ENCODE peak calls at places on chromosomes 6 and 20, in four cellular contexts. One of them, this sample, is unnamed.

GRCh38 chr6:157840776-157841175 is 17.7 kb downstream of the SNX9 start:
- DNase-seq in A549: no peak
- DNase-seq in fibroblast of mammary gland: peak
- DNase-seq in IMR-90: peak
- DNase-seq in this sample: peak

GRCh38 chr6:128071212-128071611 is 170.4 kb upstream of the THEMIS start:
- DNase-seq in A549: no peak
- DNase-seq in fibroblast of mammary gland: no peak
- DNase-seq in IMR-90: no peak
- DNase-seq in this sample: no peak

GRCh38 chr6:108039681-108040080 is 34.9 kb downstream of the OSTM1 start:
- DNase-seq in A549: no peak
- DNase-seq in fibroblast of mammary gland: no peak
- DNase-seq in IMR-90: no peak
- DNase-seq in this sample: no peak

GRCh38 chr6:32941412-32941784 is 570 bp upstream of the HLA-DMB start:
- DNase-seq in A549: no peak
- DNase-seq in fibroblast of mammary gland: no peak
- DNase-seq in IMR-90: no peak
- DNase-seq in this sample: no peak

GRCh38 chr6:15194453-15194852 is 51.4 kb upstream of the JARID2 start:
- DNase-seq in A549: no peak
- DNase-seq in fibroblast of mammary gland: no peak
- DNase-seq in IMR-90: no peak
- DNase-seq in this sample: no peak

GRCh38 chr20:24608926-24609667 is 139.7 kb downstream of the SYNDIG1 start:
- DNase-seq in A549: no peak
- DNase-seq in fibroblast of mammary gland: peak
- DNase-seq in IMR-90: peak
- DNase-seq in this sample: no peak

GRCh38 chr20:43751167-43752050 is 24.6 kb upstream of the GTSF1L start:
- DNase-seq in A549: no peak
- DNase-seq in fibroblast of mammary gland: peak
- DNase-seq in IMR-90: peak
- DNase-seq in this sample: peak

GRCh38 chr6:7673063-7673536 is 52.8 kb upstream of the BMP6 start:
- DNase-seq in A549: no peak
- DNase-seq in fibroblast of mammary gland: peak
- DNase-seq in IMR-90: peak
- DNase-seq in this sample: no peak

GRCh38 chr6:22765015-22765414 is 195.6 kb downstream of the HDGFL1 start:
- DNase-seq in A549: no peak
- DNase-seq in fibroblast of mammary gland: peak
- DNase-seq in IMR-90: peak
- DNase-seq in this sample: peak

GRCh38 chr6:44309092-44309491 is 4.1 kb downstream of the AARS2 start:
- DNase-seq in A549: no peak
- DNase-seq in fibroblast of mammary gland: peak
- DNase-seq in IMR-90: peak
- DNase-seq in this sample: no peak

DNA sequence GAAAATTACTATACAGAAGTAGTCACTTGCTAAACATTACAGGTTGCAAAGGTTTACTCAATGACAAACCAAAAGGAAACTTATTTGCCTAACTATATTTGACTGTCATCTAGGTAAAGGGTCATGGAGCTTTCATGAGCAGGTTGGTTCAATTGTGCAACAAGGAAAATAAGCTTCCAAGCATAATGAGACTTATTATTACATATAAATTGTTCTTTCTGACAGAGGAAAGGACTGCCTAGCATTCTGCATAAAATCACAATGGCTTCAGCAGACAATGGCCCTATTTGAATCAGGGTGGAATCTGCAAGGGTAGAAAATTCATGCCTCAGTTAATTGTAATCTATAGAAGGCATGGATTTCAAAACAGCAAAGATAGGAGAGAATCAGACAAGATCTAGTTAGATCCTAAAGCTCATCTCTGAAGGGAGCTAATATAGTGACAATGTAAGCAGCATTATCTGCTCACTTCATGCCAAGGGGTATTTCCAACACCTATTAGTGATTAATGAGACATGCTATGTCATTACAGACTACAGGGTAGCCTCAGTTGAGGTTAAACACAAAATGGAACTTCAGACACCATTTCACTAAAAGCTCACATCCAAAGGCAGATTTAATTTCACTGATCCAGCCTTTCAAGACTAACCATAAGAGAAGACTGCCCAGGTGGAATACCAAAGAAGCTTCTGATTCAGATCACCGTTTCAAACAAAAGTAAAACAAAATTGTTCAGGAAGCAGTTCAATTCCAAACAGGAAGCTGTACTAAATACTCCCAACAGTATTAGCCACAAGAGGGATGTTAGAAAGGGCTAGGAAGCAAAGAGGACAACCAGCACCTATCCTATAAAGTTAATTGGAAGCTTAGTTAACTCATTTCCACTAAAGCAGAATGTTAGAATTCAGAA is 8.5 kb downstream of the STAU1 start:
- DNase-seq in A549: no peak
- DNase-seq in fibroblast of mammary gland: peak
- DNase-seq in IMR-90: no peak
- DNase-seq in this sample: no peak
- H3K4me3 ChIP-seq in A549: no peak
- H3K4me3 ChIP-seq in fibroblast of mammary gland: no peak
- H3K4me3 ChIP-seq in IMR-90: no peak
- H3K4me3 ChIP-seq in this sample: no peak

GRCh38 chr6:167501831-167502385 is 177.0 kb downstream of the TTLL2 start:
- DNase-seq in A549: peak
- DNase-seq in fibroblast of mammary gland: no peak
- DNase-seq in IMR-90: no peak
- DNase-seq in this sample: no peak
- TF ChIP-seq CTCF in A549: peak
- TF ChIP-seq CTCF in fibroblast of mammary gland: no peak
- TF ChIP-seq CTCF in IMR-90: no peak
- TF ChIP-seq CTCF in this sample: peak

GRCh38 chr20:4953881-4954280 is 47.4 kb downstream of the SLC23A2 start:
- DNase-seq in A549: no peak
- DNase-seq in fibroblast of mammary gland: no peak
- DNase-seq in IMR-90: peak
- DNase-seq in this sample: no peak
- H3K4me3 ChIP-seq in A549: no peak
- H3K4me3 ChIP-seq in fibroblast of mammary gland: no peak
- H3K4me3 ChIP-seq in IMR-90: no peak
- H3K4me3 ChIP-seq in this sample: no peak

DNA sequence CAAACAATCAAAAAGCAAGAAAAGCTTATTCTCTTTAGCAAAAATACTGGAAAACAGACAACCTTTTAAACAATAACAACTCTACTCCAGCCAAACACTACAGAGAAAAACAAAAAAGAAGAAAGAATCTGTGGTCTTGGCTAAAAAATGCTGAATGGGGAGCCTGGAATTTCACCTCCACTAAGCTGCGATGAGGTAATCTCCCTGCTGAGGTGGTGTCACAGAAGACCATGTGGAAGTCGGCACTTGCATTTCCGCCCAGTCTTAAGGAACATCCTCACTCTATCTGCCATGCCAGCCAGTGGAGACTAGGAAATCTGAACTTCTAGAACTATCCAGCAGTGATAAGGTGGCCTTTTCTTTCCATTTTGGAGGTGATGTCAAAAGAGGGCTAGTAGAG is 1026.8 kb upstream of the EPHA7 start:
- DNase-seq in A549: no peak
- DNase-seq in fibroblast of mammary gland: no peak
- DNase-seq in IMR-90: no peak
- DNase-seq in this sample: no peak
- TF ChIP-seq CTCF in A549: no peak
- TF ChIP-seq CTCF in fibroblast of mammary gland: no peak
- TF ChIP-seq CTCF in IMR-90: no peak
- TF ChIP-seq CTCF in this sample: no peak

GRCh38 chr6:161435426-161436065 is 161.7 kb upstream of the AGPAT4 start:
- DNase-seq in A549: no peak
- DNase-seq in fibroblast of mammary gland: peak
- DNase-seq in IMR-90: no peak
- DNase-seq in this sample: peak
- H3K4me3 ChIP-seq in A549: peak
- H3K4me3 ChIP-seq in fibroblast of mammary gland: peak
- H3K4me3 ChIP-seq in IMR-90: no peak
- H3K4me3 ChIP-seq in this sample: no peak

GRCh38 chr20:52540489-52540888 is 348.9 kb upstream of the ZFP64 start:
- DNase-seq in A549: no peak
- DNase-seq in fibroblast of mammary gland: no peak
- DNase-seq in IMR-90: no peak
- DNase-seq in this sample: no peak

GRCh38 chr20:52536841-52537400 is 345.3 kb upstream of the ZFP64 start:
- DNase-seq in A549: no peak
- DNase-seq in fibroblast of mammary gland: no peak
- DNase-seq in IMR-90: peak
- DNase-seq in this sample: no peak

GRCh38 chr20:52536040-52536439 is 344.5 kb upstream of the ZFP64 start:
- DNase-seq in A549: no peak
- DNase-seq in fibroblast of mammary gland: no peak
- DNase-seq in IMR-90: no peak
- DNase-seq in this sample: no peak

GRCh38 chr20:52539891-52540290 is 348.3 kb upstream of the ZFP64 start:
- DNase-seq in A549: no peak
- DNase-seq in fibroblast of mammary gland: no peak
- DNase-seq in IMR-90: no peak
- DNase-seq in this sample: no peak
- TF ChIP-seq CTCF in A549: no peak
- TF ChIP-seq CTCF in fibroblast of mammary gland: no peak
- TF ChIP-seq CTCF in IMR-90: no peak
- TF ChIP-seq CTCF in this sample: no peak

GRCh38 chr20:32010666-32011065 is 428 bp downstream of the CCM2L start:
- DNase-seq in A549: no peak
- DNase-seq in fibroblast of mammary gland: no peak
- DNase-seq in IMR-90: no peak
- DNase-seq in this sample: no peak
- H3K4me3 ChIP-seq in A549: no peak
- H3K4me3 ChIP-seq in fibroblast of mammary gland: no peak
- H3K4me3 ChIP-seq in IMR-90: no peak
- H3K4me3 ChIP-seq in this sample: no peak

DNA sequence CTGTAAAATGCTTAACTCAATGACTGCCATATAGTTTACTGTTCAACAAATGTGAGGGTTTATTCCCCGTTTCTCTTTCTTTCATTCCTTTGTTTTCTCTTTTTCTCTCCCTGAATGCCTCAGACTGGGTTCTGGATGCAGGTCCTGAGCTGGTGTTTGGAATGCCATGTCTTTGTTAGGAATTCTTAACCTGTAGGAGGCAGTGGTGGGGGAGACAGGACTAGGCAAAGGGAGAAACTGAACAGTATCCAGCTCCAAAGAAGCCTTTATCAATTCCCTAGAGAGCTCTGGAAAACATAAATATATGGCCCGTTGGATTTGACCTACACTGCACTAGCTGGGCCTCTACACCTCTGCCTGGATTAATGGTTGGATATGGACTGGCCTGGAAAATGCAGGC is 621.2 kb upstream of the SLC35B3 start:
- DNase-seq in A549: no peak
- DNase-seq in fibroblast of mammary gland: no peak
- DNase-seq in IMR-90: no peak
- DNase-seq in this sample: no peak
- TF ChIP-seq CTCF in A549: no peak
- TF ChIP-seq CTCF in fibroblast of mammary gland: no peak
- TF ChIP-seq CTCF in IMR-90: no peak
- TF ChIP-seq CTCF in this sample: no peak

GRCh38 chr6:150182460-150183078 is 39.7 kb downstream of the PPP1R14C start:
- DNase-seq in A549: no peak
- DNase-seq in fibroblast of mammary gland: no peak
- DNase-seq in IMR-90: no peak
- DNase-seq in this sample: no peak

GRCh38 chr6:150180517-150180916 is 37.7 kb downstream of the PPP1R14C start:
- DNase-seq in A549: no peak
- DNase-seq in fibroblast of mammary gland: no peak
- DNase-seq in IMR-90: no peak
- DNase-seq in this sample: no peak

GRCh38 chr6:150184850-150185480 is 42.1 kb downstream of the PPP1R14C start:
- DNase-seq in A549: no peak
- DNase-seq in fibroblast of mammary gland: no peak
- DNase-seq in IMR-90: no peak
- DNase-seq in this sample: no peak

GRCh38 chr6:150183966-150184365 is 41.1 kb downstream of the PPP1R14C start:
- DNase-seq in A549: no peak
- DNase-seq in fibroblast of mammary gland: no peak
- DNase-seq in IMR-90: no peak
- DNase-seq in this sample: no peak

DNA sequence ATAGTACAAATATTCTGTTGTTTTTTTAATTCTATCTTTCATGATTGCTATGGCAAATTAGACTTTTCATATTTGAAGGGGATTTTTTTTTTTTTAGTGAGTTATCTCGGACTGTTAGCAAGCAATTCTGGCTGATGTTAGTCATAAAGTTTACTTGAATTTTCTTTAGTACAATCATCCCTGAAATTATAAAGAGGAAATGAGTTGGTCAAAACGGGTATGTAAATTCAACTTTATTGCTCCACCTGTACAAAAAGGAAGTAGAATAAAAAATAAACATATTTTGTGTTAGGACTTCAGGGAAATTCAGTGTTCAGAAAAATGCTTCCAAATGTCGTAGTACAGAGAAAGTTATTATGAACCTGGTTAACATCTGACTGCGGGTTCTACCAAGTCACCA is 40.3 kb downstream of the PPP1R14C start:
- DNase-seq in A549: no peak
- DNase-seq in fibroblast of mammary gland: no peak
- DNase-seq in IMR-90: no peak
- DNase-seq in this sample: no peak
- H3K4me3 ChIP-seq in A549: no peak
- H3K4me3 ChIP-seq in fibroblast of mammary gland: no peak
- H3K4me3 ChIP-seq in IMR-90: no peak
- H3K4me3 ChIP-seq in this sample: no peak

GRCh38 chr6:124334359-124334758 is 530.7 kb downstream of the NKAIN2 start:
- DNase-seq in A549: no peak
- DNase-seq in fibroblast of mammary gland: no peak
- DNase-seq in IMR-90: no peak
- DNase-seq in this sample: no peak
- TF ChIP-seq CTCF in A549: no peak
- TF ChIP-seq CTCF in fibroblast of mammary gland: no peak
- TF ChIP-seq CTCF in IMR-90: no peak
- TF ChIP-seq CTCF in this sample: no peak

This sample was measured in astrocyte of the cerebellum.